ENCODE peak calls at places on chromosomes 4 and X, in nine cellular contexts. K is progenitor cell of endocrine pancreas; C is NCI-H1417; N is amniotic epithelial cell; F is fibroblast of pulmonary artery; H is immature natural killer cell; V is mesenchymal stem cell; Q is posterior vena cava; E is stimulated activated CD4-positive, alpha-beta T cell treated with anti-CD3 and anti-CD28 coated beads, Interleukin-12 subunit alpha, Interleukin-12 subunit beta, amount 100 ng/mL, for 4 hours. S is an unnamed sample.

GRCh38 chr4:48028654-48029053 is 12.1 kb downstream of the NIPAL1 start:
- DNase-seq in K (no peak), C (no peak), N (no peak), F (no peak), H (no peak), V (peak; percentile 22), Q (no peak), E (no peak), S (no peak)

GRCh38 chr4:950136-951020 is 18.1 kb downstream of the TMEM175 start:
- DNase-seq in K (no peak), C (no peak), N (no peak), F (no peak), H (no peak), V (no peak), Q (peak; percentile 73), E (no peak), S (no peak)

GRCh38 chr4:168848977-168849687 is 160.9 kb downstream of the CBR4 start:
- DNase-seq in K (no peak), C (no peak), N (peak; percentile 63), F (peak; percentile 60), H (no peak), V (peak; percentile 47), Q (no peak), E (no peak), S (no peak)

GRCh38 chr4:55308071-55308470 is 38.0 kb upstream of the SRD5A3 start:
- DNase-seq in K (no peak), C (no peak), N (no peak), F (no peak), H (no peak), V (no peak), Q (no peak), E (no peak), S (no peak)

GRCh38 chr4:102477657-102478056 is 23.5 kb upstream of the NFKB1 start:
- DNase-seq in K (no peak), C (no peak), N (peak; percentile 61), F (peak; percentile 8), H (no peak), V (peak; percentile 17), Q (no peak), E (no peak), S (no peak)

GRCh38 chr4:37268311-37268710 is 23.8 kb downstream of the NWD2 start:
- DNase-seq in K (no peak), C (no peak), N (no peak), F (no peak), H (no peak), V (no peak), Q (no peak), E (no peak), S (no peak)

GRCh38 chr4:138562544-138562961 is 320.4 kb upstream of the SLC7A11 start:
- DNase-seq in K (no peak), C (no peak), N (peak; percentile 51), F (peak; percentile 71), H (no peak), V (peak; percentile 74), Q (no peak), E (no peak), S (no peak)

GRCh38 chr4:10677796-10678497 is 6.6 kb downstream of the CLNK start:
- DNase-seq in K (no peak), C (no peak), N (no peak), F (no peak), H (no peak), V (no peak), Q (no peak), E (no peak), S (no peak)

GRCh38 chrX:126994011-126994410 is 174.5 kb downstream of the PRR32 start:
- DNase-seq in K (no peak), C (no peak), N (no peak), F (no peak), H (no peak), V (no peak), Q (no peak), E (no peak), S (no peak)

GRCh38 chr4:153750197-153750817 is 9.5 kb downstream of the RNF175 start:
- DNase-seq in K (peak; percentile 69), C (peak; percentile 86), N (peak; percentile 72), F (peak; percentile 82), H (peak; percentile 26), V (peak; percentile 71), Q (no peak), E (peak; percentile 50), S (peak; percentile 9)

GRCh38 chr4:140851032-140851636 is 94.9 kb upstream of the TBC1D9 start:
- DNase-seq in K (peak; percentile 47), C (peak; percentile 87), N (peak; percentile 47), F (peak; percentile 78), H (peak; percentile 12), V (peak; percentile 69), Q (no peak), E (no peak), S (peak; percentile 42)

GRCh38 chr4:109998867-109999303 is 86.2 kb downstream of the EGF start:
- DNase-seq in K (no peak), C (peak; percentile 85), N (peak; percentile 50), F (peak; percentile 76), H (peak; percentile 52), V (peak; percentile 73), Q (no peak), E (no peak), S (peak; percentile 61)

GRCh38 chr4:66266035-66266434 is 595.7 kb upstream of the EPHA5 start:
- DNase-seq in K (no peak), C (peak; percentile 65), N (no peak), F (no peak), H (no peak), V (no peak), Q (peak; percentile 34), E (no peak), S (no peak)

GRCh38 chrX:65196758-65197371 is 220.6 kb upstream of the ZC4H2 start:
- DNase-seq in K (peak; percentile 38), C (peak; percentile 77), N (no peak), F (no peak), H (no peak), V (no peak), Q (no peak), E (no peak), S (no peak)

GRCh38 chr4:132540797-132541196 is 608.3 kb upstream of the PCDH10 start:
- DNase-seq in K (no peak), C (peak; percentile 82), N (no peak), F (no peak), H (no peak), V (no peak), Q (no peak), E (no peak), S (no peak)

GRCh38 chrX:88977835-88978234 is 230.8 kb downstream of the CPXCR1 start:
- DNase-seq in K (no peak), C (no peak), N (no peak), F (no peak), H (no peak), V (no peak), Q (no peak), E (no peak), S (no peak)

GRCh38 chrX:13468096-13468495 is 101.3 kb upstream of the EGFL6 start:
- DNase-seq in K (no peak), C (no peak), N (no peak), F (no peak), H (no peak), V (no peak), Q (no peak), E (no peak), S (no peak)

GRCh38 chr4:48967626-48968025 is 18.4 kb upstream of the CWH43 start:
- DNase-seq in K (no peak), C (peak; percentile 29), N (peak; percentile 37), F (no peak), H (no peak), V (no peak), Q (no peak), E (no peak), S (no peak)

GRCh38 chr4:75745192-75745591 is 20.8 kb downstream of the USO1 start:
- DNase-seq in K (no peak), C (no peak), N (peak; percentile 83), F (peak; percentile 83), H (no peak), V (peak; percentile 79), Q (no peak), E (no peak), S (no peak)

GRCh38 chr4:169311643-169312365 is 41.0 kb upstream of the SH3RF1 start:
- DNase-seq in K (no peak), C (peak; percentile 28), N (peak; percentile 69), F (peak; percentile 80), H (peak; percentile 18), V (peak; percentile 56), Q (no peak), E (no peak), S (no peak)

GRCh38 chr4:56909083-56909981 is 1.6 kb downstream of the REST start:
- DNase-seq in K (no peak), C (peak; percentile 22), N (peak; percentile 52), F (peak; percentile 60), H (no peak), V (peak; percentile 70), Q (peak; percentile 87), E (no peak), S (peak; percentile 58)

GRCh38 chrX:150664290-150664689 is 28.9 kb upstream of the MTMR1 start:
- DNase-seq in K (no peak), C (peak; percentile 90), N (no peak), F (no peak), H (no peak), V (no peak), Q (no peak), E (no peak), S (no peak)